ENCODE peak calls at places on chromosomes 1 and 21, in nine cellular contexts. One of them, this sample, is unnamed.

GRCh38 chr1:24157921-24158481 is 15.1 kb upstream of the IL22RA1 start:
- DNase-seq in neural progenitor cell: peak
- DNase-seq in AG09309: no peak
- DNase-seq in OCI-LY7: no peak
- DNase-seq in heart left ventricle: no peak
- DNase-seq in pancreas: no peak
- DNase-seq in CD8-positive, alpha-beta T cell: no peak
- DNase-seq in CD4-positive, alpha-beta T cell: no peak
- DNase-seq in lung: no peak
- DNase-seq in this sample: no peak

GRCh38 chr21:37914211-37914900 is 1.9 kb downstream of the KCNJ6 start:
- DNase-seq in neural progenitor cell: peak
- DNase-seq in AG09309: no peak
- DNase-seq in OCI-LY7: no peak
- DNase-seq in heart left ventricle: peak
- DNase-seq in pancreas: peak
- DNase-seq in CD8-positive, alpha-beta T cell: no peak
- DNase-seq in CD4-positive, alpha-beta T cell: no peak
- DNase-seq in lung: no peak
- DNase-seq in this sample: no peak

GRCh38 chr1:37478890-37479254 is 4.5 kb downstream of the ZC3H12A start:
- DNase-seq in neural progenitor cell: no peak
- DNase-seq in AG09309: no peak
- DNase-seq in OCI-LY7: peak
- DNase-seq in heart left ventricle: no peak
- DNase-seq in pancreas: no peak
- DNase-seq in CD8-positive, alpha-beta T cell: no peak
- DNase-seq in CD4-positive, alpha-beta T cell: no peak
- DNase-seq in lung: no peak
- DNase-seq in this sample: no peak

GRCh38 chr1:81179239-81179638 is 621.5 kb upstream of the ADGRL2 start:
- DNase-seq in neural progenitor cell: no peak
- DNase-seq in AG09309: peak
- DNase-seq in OCI-LY7: no peak
- DNase-seq in heart left ventricle: no peak
- DNase-seq in pancreas: no peak
- DNase-seq in CD8-positive, alpha-beta T cell: no peak
- DNase-seq in CD4-positive, alpha-beta T cell: no peak
- DNase-seq in lung: no peak
- DNase-seq in this sample: peak

GRCh38 chr1:158400901-158401300 is 1.6 kb upstream of the OR10T2 start:
- DNase-seq in neural progenitor cell: no peak
- DNase-seq in AG09309: no peak
- DNase-seq in OCI-LY7: peak
- DNase-seq in heart left ventricle: no peak
- DNase-seq in pancreas: no peak
- DNase-seq in CD8-positive, alpha-beta T cell: no peak
- DNase-seq in CD4-positive, alpha-beta T cell: no peak
- DNase-seq in lung: no peak
- DNase-seq in this sample: no peak

GRCh38 chr1:33441088-33441745 is 10.3 kb upstream of the PHC2 start:
- DNase-seq in neural progenitor cell: no peak
- DNase-seq in AG09309: no peak
- DNase-seq in OCI-LY7: no peak
- DNase-seq in heart left ventricle: no peak
- DNase-seq in pancreas: no peak
- DNase-seq in CD8-positive, alpha-beta T cell: no peak
- DNase-seq in CD4-positive, alpha-beta T cell: no peak
- DNase-seq in lung: no peak
- DNase-seq in this sample: no peak

GRCh38 chr1:184536246-184536985 is 149.6 kb downstream of the C1orf21 start:
- DNase-seq in neural progenitor cell: no peak
- DNase-seq in AG09309: no peak
- DNase-seq in OCI-LY7: no peak
- DNase-seq in heart left ventricle: no peak
- DNase-seq in pancreas: no peak
- DNase-seq in CD8-positive, alpha-beta T cell: no peak
- DNase-seq in CD4-positive, alpha-beta T cell: no peak
- DNase-seq in lung: no peak
- DNase-seq in this sample: no peak

GRCh38 chr1:44221793-44222192 is 8.5 kb downstream of the DMAP1 start:
- DNase-seq in neural progenitor cell: no peak
- DNase-seq in AG09309: no peak
- DNase-seq in OCI-LY7: no peak
- DNase-seq in heart left ventricle: no peak
- DNase-seq in pancreas: no peak
- DNase-seq in CD8-positive, alpha-beta T cell: no peak
- DNase-seq in CD4-positive, alpha-beta T cell: no peak
- DNase-seq in lung: no peak
- DNase-seq in this sample: no peak

GRCh38 chr1:79295967-79296366 is 289.4 kb upstream of the ADGRL4 start:
- DNase-seq in neural progenitor cell: no peak
- DNase-seq in AG09309: peak
- DNase-seq in OCI-LY7: no peak
- DNase-seq in heart left ventricle: no peak
- DNase-seq in pancreas: no peak
- DNase-seq in CD8-positive, alpha-beta T cell: no peak
- DNase-seq in CD4-positive, alpha-beta T cell: no peak
- DNase-seq in lung: no peak
- DNase-seq in this sample: no peak

GRCh38 chr1:98055457-98055856 is 134.6 kb upstream of the DPYD start:
- DNase-seq in neural progenitor cell: no peak
- DNase-seq in AG09309: no peak
- DNase-seq in OCI-LY7: no peak
- DNase-seq in heart left ventricle: no peak
- DNase-seq in pancreas: no peak
- DNase-seq in CD8-positive, alpha-beta T cell: no peak
- DNase-seq in CD4-positive, alpha-beta T cell: no peak
- DNase-seq in lung: no peak
- DNase-seq in this sample: no peak

GRCh38 chr1:2256430-2257244 is 28.5 kb downstream of the SKI start:
- DNase-seq in neural progenitor cell: no peak
- DNase-seq in AG09309: no peak
- DNase-seq in OCI-LY7: no peak
- DNase-seq in heart left ventricle: no peak
- DNase-seq in pancreas: no peak
- DNase-seq in CD8-positive, alpha-beta T cell: no peak
- DNase-seq in CD4-positive, alpha-beta T cell: no peak
- DNase-seq in lung: no peak
- DNase-seq in this sample: no peak

GRCh38 chr1:208509072-208509471 is 264.9 kb upstream of the PLXNA2 start:
- DNase-seq in neural progenitor cell: no peak
- DNase-seq in AG09309: no peak
- DNase-seq in OCI-LY7: no peak
- DNase-seq in heart left ventricle: no peak
- DNase-seq in pancreas: no peak
- DNase-seq in CD8-positive, alpha-beta T cell: no peak
- DNase-seq in CD4-positive, alpha-beta T cell: no peak
- DNase-seq in lung: no peak
- DNase-seq in this sample: no peak

GRCh38 chr1:37150986-37151385 is 116.7 kb upstream of the GRIK3 start:
- DNase-seq in neural progenitor cell: no peak
- DNase-seq in AG09309: no peak
- DNase-seq in OCI-LY7: no peak
- DNase-seq in heart left ventricle: no peak
- DNase-seq in pancreas: no peak
- DNase-seq in CD8-positive, alpha-beta T cell: no peak
- DNase-seq in CD4-positive, alpha-beta T cell: no peak
- DNase-seq in lung: no peak
- DNase-seq in this sample: no peak

DNA sequence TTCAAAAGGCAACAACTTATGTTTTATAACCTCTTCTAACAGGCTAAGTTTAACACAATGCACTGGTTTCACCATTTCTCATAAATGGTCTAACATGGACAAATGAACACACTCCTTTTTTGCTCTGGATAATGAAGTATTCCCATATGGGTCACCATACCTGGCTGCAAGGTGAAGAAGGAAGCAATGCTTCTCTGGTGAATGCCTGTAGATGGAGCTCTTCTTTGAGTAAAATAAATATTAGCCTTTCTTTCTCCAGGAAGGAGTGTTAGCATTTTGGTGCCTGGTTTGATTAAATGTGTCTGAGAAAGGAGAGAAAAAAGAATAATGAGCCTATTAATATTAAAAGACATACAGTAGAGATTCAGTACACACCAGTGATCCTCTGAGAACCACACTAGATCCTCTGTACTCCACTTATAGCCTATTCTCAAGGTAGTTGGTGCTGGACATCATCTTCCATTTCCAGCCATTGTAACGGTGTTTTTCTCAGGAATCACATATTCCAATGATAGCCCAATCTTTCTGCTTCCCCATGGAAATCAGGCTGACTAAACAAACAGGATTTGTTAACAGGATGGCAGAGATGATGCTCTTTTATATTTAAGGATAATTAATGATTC is 17.6 kb downstream of the MTFR1L start:
- DNase-seq in neural progenitor cell: peak
- DNase-seq in AG09309: no peak
- DNase-seq in OCI-LY7: peak
- DNase-seq in heart left ventricle: no peak
- DNase-seq in pancreas: no peak
- DNase-seq in CD8-positive, alpha-beta T cell: no peak
- DNase-seq in CD4-positive, alpha-beta T cell: no peak
- DNase-seq in lung: no peak
- DNase-seq in this sample: no peak
- TF ChIP-seq CTCF in neural progenitor cell: peak
- TF ChIP-seq CTCF in AG09309: peak
- TF ChIP-seq CTCF in OCI-LY7: peak
- TF ChIP-seq CTCF in heart left ventricle: peak
- TF ChIP-seq CTCF in pancreas: peak
- TF ChIP-seq CTCF in CD8-positive, alpha-beta T cell: no peak
- TF ChIP-seq CTCF in CD4-positive, alpha-beta T cell: peak
- TF ChIP-seq CTCF in lung: no peak
- TF ChIP-seq CTCF in this sample: peak

GRCh38 chr1:160767417-160768294 is 28.3 kb upstream of the LY9 start:
- DNase-seq in neural progenitor cell: no peak
- DNase-seq in AG09309: no peak
- DNase-seq in OCI-LY7: no peak
- DNase-seq in heart left ventricle: no peak
- DNase-seq in pancreas: no peak
- DNase-seq in CD8-positive, alpha-beta T cell: no peak
- DNase-seq in CD4-positive, alpha-beta T cell: no peak
- DNase-seq in lung: no peak
- DNase-seq in this sample: no peak

GRCh38 chr1:160763993-160764392 is 24.9 kb downstream of the SLAMF7 start:
- DNase-seq in neural progenitor cell: no peak
- DNase-seq in AG09309: no peak
- DNase-seq in OCI-LY7: no peak
- DNase-seq in heart left ventricle: no peak
- DNase-seq in pancreas: no peak
- DNase-seq in CD8-positive, alpha-beta T cell: no peak
- DNase-seq in CD4-positive, alpha-beta T cell: no peak
- DNase-seq in lung: no peak
- DNase-seq in this sample: no peak

GRCh38 chr1:160773088-160773487 is 22.9 kb upstream of the LY9 start:
- DNase-seq in neural progenitor cell: no peak
- DNase-seq in AG09309: no peak
- DNase-seq in OCI-LY7: no peak
- DNase-seq in heart left ventricle: no peak
- DNase-seq in pancreas: no peak
- DNase-seq in CD8-positive, alpha-beta T cell: no peak
- DNase-seq in CD4-positive, alpha-beta T cell: no peak
- DNase-seq in lung: no peak
- DNase-seq in this sample: no peak

DNA sequence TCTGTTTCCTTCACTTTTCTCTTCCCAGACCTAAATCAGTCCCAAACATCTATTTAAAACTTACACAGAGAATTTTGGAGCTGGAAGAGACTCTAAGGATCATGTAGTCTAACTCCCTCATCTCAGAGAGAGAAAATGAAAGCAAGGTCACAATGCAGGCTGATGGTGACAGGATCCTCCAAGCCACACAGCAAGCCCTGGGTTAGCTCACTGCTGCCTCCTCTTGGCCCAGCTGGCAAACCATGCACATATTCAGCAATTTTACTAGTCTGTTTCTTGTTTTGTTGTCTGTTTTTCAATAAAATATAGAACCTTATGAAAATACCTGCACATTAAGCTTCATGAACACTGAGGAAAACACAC is 27.7 kb upstream of the LY9 start:
- DNase-seq in neural progenitor cell: peak
- DNase-seq in AG09309: no peak
- DNase-seq in OCI-LY7: peak
- DNase-seq in heart left ventricle: peak
- DNase-seq in pancreas: no peak
- DNase-seq in CD8-positive, alpha-beta T cell: peak
- DNase-seq in CD4-positive, alpha-beta T cell: peak
- DNase-seq in lung: no peak
- DNase-seq in this sample: no peak
- TF ChIP-seq CTCF in neural progenitor cell: peak
- TF ChIP-seq CTCF in AG09309: peak
- TF ChIP-seq CTCF in OCI-LY7: peak
- TF ChIP-seq CTCF in heart left ventricle: peak
- TF ChIP-seq CTCF in pancreas: no peak
- TF ChIP-seq CTCF in CD8-positive, alpha-beta T cell: peak
- TF ChIP-seq CTCF in CD4-positive, alpha-beta T cell: peak
- TF ChIP-seq CTCF in lung: peak
- TF ChIP-seq CTCF in this sample: peak

DNA sequence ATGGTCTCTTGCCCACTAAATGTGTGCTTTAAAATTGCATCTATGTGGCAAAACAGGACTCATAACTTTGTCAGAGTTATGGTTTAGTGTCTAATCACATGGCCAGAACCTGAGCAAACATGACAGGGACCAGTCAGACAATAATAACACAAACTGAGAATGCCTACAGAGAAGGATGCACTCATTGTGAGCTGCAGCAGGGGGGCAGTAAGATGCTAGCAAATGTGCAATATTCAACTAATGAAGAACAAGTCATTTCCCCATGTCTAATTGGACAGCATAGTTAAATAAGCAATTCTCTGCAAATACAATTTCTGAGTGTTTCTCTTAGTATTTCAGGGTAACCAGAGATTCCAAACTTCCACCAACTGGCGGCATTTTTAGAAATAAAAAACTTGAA is 30.8 kb downstream of the SPAG17 start:
- DNase-seq in neural progenitor cell: peak
- DNase-seq in AG09309: no peak
- DNase-seq in OCI-LY7: no peak
- DNase-seq in heart left ventricle: no peak
- DNase-seq in pancreas: no peak
- DNase-seq in CD8-positive, alpha-beta T cell: no peak
- DNase-seq in CD4-positive, alpha-beta T cell: no peak
- DNase-seq in lung: no peak
- DNase-seq in this sample: no peak
- TF ChIP-seq CTCF in neural progenitor cell: peak
- TF ChIP-seq CTCF in AG09309: peak
- TF ChIP-seq CTCF in OCI-LY7: peak
- TF ChIP-seq CTCF in heart left ventricle: peak
- TF ChIP-seq CTCF in pancreas: no peak
- TF ChIP-seq CTCF in CD8-positive, alpha-beta T cell: no peak
- TF ChIP-seq CTCF in CD4-positive, alpha-beta T cell: no peak
- TF ChIP-seq CTCF in lung: no peak
- TF ChIP-seq CTCF in this sample: peak

DNA sequence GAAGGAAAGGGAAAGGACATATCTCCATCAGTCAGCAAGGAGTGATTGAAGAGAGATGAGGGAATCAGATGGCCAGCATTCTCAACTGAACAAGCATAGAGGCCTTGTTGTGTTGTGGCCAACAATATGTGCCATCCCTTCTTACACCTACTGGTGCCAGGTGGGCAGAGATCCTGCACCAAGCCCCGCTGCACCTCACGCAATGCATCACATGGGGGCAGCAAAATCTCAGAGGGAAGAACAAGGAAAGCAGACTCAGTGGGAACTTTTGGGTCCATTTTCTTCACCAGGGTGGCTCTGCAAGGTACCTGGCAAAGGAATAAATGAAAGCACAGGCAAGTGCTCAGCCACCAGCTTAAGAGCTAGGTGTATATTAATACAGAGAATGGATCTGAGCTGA is 33.2 kb downstream of the HSD3B2 start:
- DNase-seq in neural progenitor cell: peak
- DNase-seq in AG09309: no peak
- DNase-seq in OCI-LY7: no peak
- DNase-seq in heart left ventricle: no peak
- DNase-seq in pancreas: no peak
- DNase-seq in CD8-positive, alpha-beta T cell: no peak
- DNase-seq in CD4-positive, alpha-beta T cell: no peak
- DNase-seq in lung: no peak
- DNase-seq in this sample: no peak
- TF ChIP-seq CTCF in neural progenitor cell: peak
- TF ChIP-seq CTCF in AG09309: peak
- TF ChIP-seq CTCF in OCI-LY7: peak
- TF ChIP-seq CTCF in heart left ventricle: no peak
- TF ChIP-seq CTCF in pancreas: no peak
- TF ChIP-seq CTCF in CD8-positive, alpha-beta T cell: no peak
- TF ChIP-seq CTCF in CD4-positive, alpha-beta T cell: no peak
- TF ChIP-seq CTCF in lung: no peak
- TF ChIP-seq CTCF in this sample: no peak